ENCODE peak calls at places on chromosome 11, in seven cellular contexts. One of them, this sample, is unnamed.
A peak's percentile ranks its signal among the peaks of the same experiment; 100 is the strongest.

GRCh38 chr11:85884581-85885021 is 29.4 kb downstream of the CCDC83 start:
- DNase-seq in ovary: no peak
- DNase-seq in suprapubic skin: no peak
- DNase-seq in sigmoid colon: no peak
- DNase-seq in spleen: no peak
- DNase-seq in A549: no peak
- DNase-seq in Peyer's patch: no peak
- DNase-seq in this sample: no peak

GRCh38 chr11:23405350-23405937 is 545.2 kb upstream of the CCDC179 start:
- DNase-seq in ovary: peak; percentile 25
- DNase-seq in suprapubic skin: no peak
- DNase-seq in sigmoid colon: peak; percentile 59
- DNase-seq in spleen: peak; percentile 68
- DNase-seq in A549: no peak
- DNase-seq in Peyer's patch: no peak
- DNase-seq in this sample: peak; percentile 81

GRCh38 chr11:11979487-11980117 is 28.8 kb downstream of the DKK3 start:
- DNase-seq in ovary: no peak
- DNase-seq in suprapubic skin: peak; percentile 78
- DNase-seq in sigmoid colon: peak; percentile 78
- DNase-seq in spleen: no peak
- DNase-seq in A549: no peak
- DNase-seq in Peyer's patch: no peak
- DNase-seq in this sample: no peak

GRCh38 chr11:34303028-34303427 is 54.8 kb downstream of the ABTB2 start:
- DNase-seq in ovary: no peak
- DNase-seq in suprapubic skin: no peak
- DNase-seq in sigmoid colon: no peak
- DNase-seq in spleen: no peak
- DNase-seq in A549: no peak
- DNase-seq in Peyer's patch: no peak
- DNase-seq in this sample: no peak

GRCh38 chr11:19889531-19889930 is 176.9 kb downstream of the NAV2 start:
- DNase-seq in ovary: no peak
- DNase-seq in suprapubic skin: no peak
- DNase-seq in sigmoid colon: no peak
- DNase-seq in spleen: no peak
- DNase-seq in A549: no peak
- DNase-seq in Peyer's patch: no peak
- DNase-seq in this sample: no peak

GRCh38 chr11:35040221-35040942 is 98.6 kb upstream of the CD44 start:
- DNase-seq in ovary: no peak
- DNase-seq in suprapubic skin: no peak
- DNase-seq in sigmoid colon: no peak
- DNase-seq in spleen: no peak
- DNase-seq in A549: peak; percentile 36
- DNase-seq in Peyer's patch: peak; percentile 65
- DNase-seq in this sample: no peak

GRCh38 chr11:67022961-67023956 is at the start of gene SYT12:
- DNase-seq in ovary: no peak
- DNase-seq in suprapubic skin: no peak
- DNase-seq in sigmoid colon: no peak
- DNase-seq in spleen: no peak
- DNase-seq in A549: peak; percentile 35
- DNase-seq in Peyer's patch: no peak
- DNase-seq in this sample: no peak

GRCh38 chr11:3051435-3052108 is 5.7 kb downstream of the CARS1 start:
- DNase-seq in ovary: peak; percentile 7
- DNase-seq in suprapubic skin: no peak
- DNase-seq in sigmoid colon: no peak
- DNase-seq in spleen: peak; percentile 29
- DNase-seq in A549: no peak
- DNase-seq in Peyer's patch: no peak
- DNase-seq in this sample: no peak

GRCh38 chr11:970319-970871 is 44.7 kb downstream of the AP2A2 start:
- DNase-seq in ovary: no peak
- DNase-seq in suprapubic skin: no peak
- DNase-seq in sigmoid colon: no peak
- DNase-seq in spleen: peak; percentile 87
- DNase-seq in A549: no peak
- DNase-seq in Peyer's patch: no peak
- DNase-seq in this sample: no peak

GRCh38 chr11:103699216-103699615 is 337.2 kb upstream of the DDI1 start:
- DNase-seq in ovary: no peak
- DNase-seq in suprapubic skin: no peak
- DNase-seq in sigmoid colon: no peak
- DNase-seq in spleen: no peak
- DNase-seq in A549: no peak
- DNase-seq in Peyer's patch: no peak
- DNase-seq in this sample: no peak

GRCh38 chr11:73048446-73048845 is 93.7 kb downstream of the FCHSD2 start:
- DNase-seq in ovary: no peak
- DNase-seq in suprapubic skin: no peak
- DNase-seq in sigmoid colon: no peak
- DNase-seq in spleen: no peak
- DNase-seq in A549: no peak
- DNase-seq in Peyer's patch: no peak
- DNase-seq in this sample: no peak

DNA sequence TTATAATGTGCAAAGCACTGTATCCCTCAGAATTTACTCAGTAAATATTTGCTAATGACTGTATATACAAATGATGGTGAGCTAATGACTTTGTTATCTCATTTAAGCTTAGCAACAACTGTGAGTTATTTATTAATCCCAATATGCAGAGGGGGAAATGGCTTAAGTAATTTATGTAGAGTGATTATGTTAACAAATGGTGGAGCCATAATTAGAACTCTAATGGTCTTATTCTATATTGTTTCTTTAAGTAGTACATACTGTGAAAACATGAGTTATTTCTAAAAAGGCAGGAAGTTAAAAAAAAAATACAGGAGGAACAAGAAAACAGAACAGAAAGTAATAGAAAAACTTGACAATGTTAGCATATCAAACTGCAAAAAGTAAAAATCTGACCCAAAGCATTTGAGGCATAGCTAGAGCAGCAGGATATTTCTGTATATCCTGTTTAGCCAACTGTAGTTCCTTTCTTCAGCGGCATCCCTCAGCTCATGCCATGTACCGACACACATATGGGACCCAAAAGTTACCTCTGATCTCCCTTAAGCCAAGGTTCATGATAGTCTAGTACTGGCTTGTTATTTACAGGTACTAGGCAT is 94.2 kb downstream of the FCHSD2 start:
- DNase-seq in ovary: no peak
- DNase-seq in suprapubic skin: no peak
- DNase-seq in sigmoid colon: no peak
- DNase-seq in spleen: no peak
- DNase-seq in A549: no peak
- DNase-seq in Peyer's patch: peak; percentile 49
- DNase-seq in this sample: no peak
- TF ChIP-seq POLR2A in ovary: no peak
- TF ChIP-seq POLR2A in suprapubic skin: no peak
- TF ChIP-seq POLR2A in sigmoid colon: no peak
- TF ChIP-seq POLR2A in spleen: no peak
- TF ChIP-seq POLR2A in A549: no peak
- TF ChIP-seq POLR2A in Peyer's patch: no peak
- TF ChIP-seq POLR2A in this sample: no peak

GRCh38 chr11:73833067-73833466 is 43.6 kb downstream of the COA4 start:
- DNase-seq in ovary: no peak
- DNase-seq in suprapubic skin: no peak
- DNase-seq in sigmoid colon: no peak
- DNase-seq in spleen: no peak
- DNase-seq in A549: no peak
- DNase-seq in Peyer's patch: no peak
- DNase-seq in this sample: no peak

GRCh38 chr11:73839123-73839457 is 37.6 kb downstream of the COA4 start:
- DNase-seq in ovary: no peak
- DNase-seq in suprapubic skin: no peak
- DNase-seq in sigmoid colon: no peak
- DNase-seq in spleen: no peak
- DNase-seq in A549: no peak
- DNase-seq in Peyer's patch: no peak
- DNase-seq in this sample: no peak

DNA sequence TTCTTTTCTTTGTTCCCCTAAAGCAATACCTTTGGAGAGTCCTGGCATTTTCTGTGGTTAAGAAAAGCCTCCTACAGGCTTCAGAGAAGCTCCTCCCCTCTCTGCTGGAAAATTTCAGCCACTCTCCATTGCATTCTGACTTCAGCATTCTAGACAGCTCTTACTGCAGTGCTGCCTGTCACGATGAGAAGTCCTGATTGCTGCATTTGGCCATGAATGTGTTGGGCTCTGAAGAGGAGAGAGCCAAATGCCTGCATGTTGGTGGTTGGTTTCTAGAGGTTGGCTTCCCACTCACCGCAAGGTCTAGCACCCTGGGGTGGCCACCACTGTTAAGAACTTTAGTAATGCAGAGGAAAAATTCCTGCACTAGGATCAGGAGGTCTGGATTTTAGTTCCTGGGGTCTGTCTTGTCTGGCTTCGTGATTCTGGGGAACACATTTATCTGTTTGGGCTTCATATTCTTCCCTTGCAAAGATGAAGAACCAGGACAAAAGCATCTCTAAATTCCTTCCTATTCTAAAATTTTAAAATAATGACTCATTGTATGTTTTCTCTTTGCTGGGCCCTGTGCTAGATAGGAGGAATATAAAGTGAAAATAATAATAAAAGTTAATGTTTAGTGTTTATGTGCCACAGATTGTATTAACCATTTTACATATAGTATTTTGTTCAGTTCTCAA is 38.1 kb downstream of the COA4 start:
- DNase-seq in ovary: no peak
- DNase-seq in suprapubic skin: no peak
- DNase-seq in sigmoid colon: no peak
- DNase-seq in spleen: no peak
- DNase-seq in A549: no peak
- DNase-seq in Peyer's patch: no peak
- DNase-seq in this sample: no peak
- TF ChIP-seq CTCF in ovary: no peak
- TF ChIP-seq CTCF in suprapubic skin: no peak
- TF ChIP-seq CTCF in sigmoid colon: no peak
- TF ChIP-seq CTCF in spleen: no peak
- TF ChIP-seq CTCF in A549: no peak
- TF ChIP-seq CTCF in Peyer's patch: no peak
- TF ChIP-seq CTCF in this sample: no peak

DNA sequence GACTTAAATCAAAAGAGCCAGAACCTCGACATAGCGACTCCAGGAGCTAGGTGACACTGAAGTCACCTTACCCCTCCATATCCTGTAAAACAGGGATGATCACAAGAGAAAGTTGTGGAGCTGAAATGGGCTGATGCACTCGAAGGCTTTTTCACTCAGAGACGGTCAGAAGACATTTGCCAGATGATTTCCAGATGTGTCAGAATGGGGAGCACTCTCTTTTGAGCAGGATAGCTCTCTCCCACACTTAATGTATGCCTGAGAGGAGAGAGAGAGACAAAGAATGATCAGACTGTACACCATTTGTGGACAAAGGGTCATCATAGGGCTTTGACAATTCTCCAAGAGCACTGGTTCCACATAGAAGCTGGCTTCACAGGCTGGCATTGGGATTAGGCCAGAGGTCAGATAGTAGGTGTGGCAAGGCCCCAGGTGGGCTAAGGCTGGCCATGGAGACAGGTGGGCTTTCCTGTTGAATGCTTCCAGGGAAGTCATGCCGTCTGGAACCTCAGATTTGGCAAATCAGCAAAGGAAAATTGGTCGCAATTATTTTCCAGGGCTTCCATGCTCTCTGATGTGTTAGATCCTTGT is 42.3 kb upstream of the ETS1 start:
- DNase-seq in ovary: no peak
- DNase-seq in suprapubic skin: no peak
- DNase-seq in sigmoid colon: no peak
- DNase-seq in spleen: no peak
- DNase-seq in A549: no peak
- DNase-seq in Peyer's patch: no peak
- DNase-seq in this sample: no peak
- H3K4me3 ChIP-seq in ovary: no peak overlapping the region
- H3K4me3 ChIP-seq in suprapubic skin: no peak overlapping the region
- H3K4me3 ChIP-seq in sigmoid colon: no peak overlapping the region
- H3K4me3 ChIP-seq in spleen: no peak overlapping the region
- H3K4me3 ChIP-seq in A549: no peak overlapping the region
- H3K4me3 ChIP-seq in Peyer's patch: no peak overlapping the region
- H3K4me3 ChIP-seq in this sample: no peak overlapping the region

DNA sequence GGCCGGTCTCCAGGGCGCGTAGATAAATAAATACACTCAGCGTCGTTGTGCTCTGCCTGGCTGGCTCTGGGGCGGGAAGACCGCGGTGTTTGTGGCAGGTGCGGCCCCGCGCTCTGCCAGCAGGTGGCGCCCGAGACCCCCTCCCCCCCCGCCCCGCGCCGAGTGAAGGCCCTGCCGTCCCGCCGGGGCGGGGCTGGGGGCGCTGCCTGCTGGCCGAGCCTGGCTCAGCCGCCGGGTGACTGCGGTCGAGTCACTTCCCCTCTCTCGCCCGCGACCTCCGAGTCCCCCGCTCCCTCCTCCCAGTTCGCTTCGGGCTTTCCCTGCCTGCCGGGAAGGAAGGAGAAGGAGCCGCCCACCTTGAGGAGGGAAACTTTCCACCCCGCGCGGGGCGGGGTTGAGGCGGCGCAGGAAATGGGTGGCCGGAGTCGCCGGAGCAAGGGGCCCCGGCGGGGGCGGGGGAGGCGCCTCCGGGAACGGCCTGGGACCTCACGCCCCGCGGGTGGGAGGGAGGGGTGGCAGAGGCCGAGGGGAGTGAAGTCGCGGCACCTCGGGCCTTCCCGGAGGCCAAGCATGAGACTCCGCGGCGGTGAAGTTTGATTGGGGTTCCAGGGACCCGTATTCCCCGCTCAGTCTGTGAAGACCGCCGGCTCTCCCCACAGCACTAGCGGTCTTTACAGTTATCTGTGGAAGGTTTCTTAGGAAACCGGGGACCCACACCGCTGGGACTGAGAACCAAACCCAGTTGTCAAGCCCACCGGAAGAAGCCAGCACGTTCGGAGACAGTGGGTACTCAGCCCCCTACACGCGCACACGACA is 1.5 kb upstream of the EHBP1L1 start:
- DNase-seq in ovary: peak; percentile 90
- DNase-seq in suprapubic skin: peak; percentile 94
- DNase-seq in sigmoid colon: peak; percentile 96
- DNase-seq in spleen: peak; percentile 99
- DNase-seq in A549: peak; percentile 89
- DNase-seq in Peyer's patch: peak; percentile 84
- DNase-seq in this sample: peak; percentile 81
- TF ChIP-seq POLR2A in ovary: no peak
- TF ChIP-seq POLR2A in suprapubic skin: no peak
- TF ChIP-seq POLR2A in sigmoid colon: peak; percentile 34
- TF ChIP-seq POLR2A in spleen: peak; percentile 72
- TF ChIP-seq POLR2A in A549: peak; percentile 28
- TF ChIP-seq POLR2A in Peyer's patch: peak; percentile 17
- TF ChIP-seq POLR2A in this sample: no peak

DNA sequence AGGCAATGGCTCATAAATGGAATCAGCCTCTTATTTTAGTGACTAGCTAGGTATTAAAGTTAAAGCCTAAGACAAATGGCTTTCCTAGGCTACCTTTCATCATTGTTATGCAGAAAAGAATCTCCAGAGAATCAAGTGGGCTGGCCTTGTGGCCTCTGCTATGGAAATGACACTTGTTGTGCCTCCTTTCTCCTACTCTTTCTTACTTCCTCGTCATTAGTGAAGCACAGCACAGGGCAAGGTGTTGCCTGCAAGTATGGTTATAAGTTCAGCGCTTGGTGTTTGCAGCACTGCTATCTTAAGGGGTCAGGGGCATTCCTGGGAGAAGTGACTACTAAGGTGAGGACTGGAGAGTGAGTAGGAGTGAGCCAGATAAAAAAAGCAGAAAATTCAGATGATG is 45.4 kb upstream of the GLYATL1 start:
- DNase-seq in ovary: no peak
- DNase-seq in suprapubic skin: no peak
- DNase-seq in sigmoid colon: no peak
- DNase-seq in spleen: no peak
- DNase-seq in A549: no peak
- DNase-seq in Peyer's patch: no peak
- DNase-seq in this sample: no peak
- TF ChIP-seq CTCF in ovary: no peak
- TF ChIP-seq CTCF in suprapubic skin: no peak
- TF ChIP-seq CTCF in sigmoid colon: no peak
- TF ChIP-seq CTCF in spleen: no peak
- TF ChIP-seq CTCF in A549: no peak
- TF ChIP-seq CTCF in Peyer's patch: no peak
- TF ChIP-seq CTCF in this sample: no peak

This sample was measured in lower leg skin.